ENCODE peak calls at places on chromosomes 12 and 14, in four cellular contexts. P is HepG2, R is K562, G is GM12878. U is an unnamed sample.

GRCh38 chr14:85471156-85471555 is 58.8 kb upstream of the FLRT2 start:
- DNase-seq in P (no peak), G (no peak), R (no peak), U (no peak)

GRCh38 chr12:6891637-6892036 is 13.0 kb upstream of the LRRC23 start:
- DNase-seq in R (no peak), P (no peak), G (no peak), U (no peak)

GRCh38 chr12:69936214-69936731 is 111.2 kb downstream of the MYRFL start:
- DNase-seq in G (no peak), P (no peak), R (no peak), U (peak)

GRCh38 chr14:76930549-76930948 is 98.0 kb downstream of the IRF2BPL start:
- DNase-seq in G (no peak), R (no peak), P (no peak), U (no peak)

GRCh38 chr14:23068792-23069412 is 11.6 kb upstream of the CDH24 start:
- DNase-seq in G (peak), R (peak), P (peak), U (peak)

GRCh38 chr12:124617615-124618014 is 50.2 kb upstream of the NCOR2 start:
- DNase-seq in P (no peak), G (no peak), R (peak), U (no peak)

GRCh38 chr12:49636574-49636973 is 13.2 kb downstream of the PRPF40B start:
- DNase-seq in R (no peak), G (no peak), P (no peak), U (no peak)

GRCh38 chr12:66550626-66551025 is 128.2 kb downstream of the GRIP1 start:
- DNase-seq in G (no peak), P (no peak), R (no peak), U (no peak)

GRCh38 chr14:75428230-75429104 is 645 bp downstream of the JDP2 start:
- DNase-seq in R (peak), G (no peak), P (no peak), U (peak)

GRCh38 chr14:22535126-22535525 is 53.9 kb downstream of the DAD1 start:
- DNase-seq in R (no peak), G (no peak), P (no peak), U (no peak)

GRCh38 chr12:50537538-50537919 is 32.7 kb downstream of the DIP2B start:
- DNase-seq in P (no peak), R (no peak), G (no peak), U (no peak)

GRCh38 chr14:50714452-50715073 is 46.5 kb upstream of the SAV1 start:
- DNase-seq in G (no peak), P (peak), R (peak), U (no peak)

GRCh38 chr12:1206118-1206734 is 215.2 kb downstream of the ERC1 start:
- DNase-seq in P (no peak), G (no peak), R (no peak), U (no peak)
- TF ChIP-seq ATF2 in P (no peak), G (no peak), R (no peak), U (no peak)

GRCh38 chr12:47820631-47821345 is 1.1 kb upstream of the HDAC7 start:
- DNase-seq in P (peak), R (no peak), G (no peak), U (peak)
- TF ChIP-seq ESRRA in P (no peak), R (no peak), G (no peak), U (no peak)

DNA sequence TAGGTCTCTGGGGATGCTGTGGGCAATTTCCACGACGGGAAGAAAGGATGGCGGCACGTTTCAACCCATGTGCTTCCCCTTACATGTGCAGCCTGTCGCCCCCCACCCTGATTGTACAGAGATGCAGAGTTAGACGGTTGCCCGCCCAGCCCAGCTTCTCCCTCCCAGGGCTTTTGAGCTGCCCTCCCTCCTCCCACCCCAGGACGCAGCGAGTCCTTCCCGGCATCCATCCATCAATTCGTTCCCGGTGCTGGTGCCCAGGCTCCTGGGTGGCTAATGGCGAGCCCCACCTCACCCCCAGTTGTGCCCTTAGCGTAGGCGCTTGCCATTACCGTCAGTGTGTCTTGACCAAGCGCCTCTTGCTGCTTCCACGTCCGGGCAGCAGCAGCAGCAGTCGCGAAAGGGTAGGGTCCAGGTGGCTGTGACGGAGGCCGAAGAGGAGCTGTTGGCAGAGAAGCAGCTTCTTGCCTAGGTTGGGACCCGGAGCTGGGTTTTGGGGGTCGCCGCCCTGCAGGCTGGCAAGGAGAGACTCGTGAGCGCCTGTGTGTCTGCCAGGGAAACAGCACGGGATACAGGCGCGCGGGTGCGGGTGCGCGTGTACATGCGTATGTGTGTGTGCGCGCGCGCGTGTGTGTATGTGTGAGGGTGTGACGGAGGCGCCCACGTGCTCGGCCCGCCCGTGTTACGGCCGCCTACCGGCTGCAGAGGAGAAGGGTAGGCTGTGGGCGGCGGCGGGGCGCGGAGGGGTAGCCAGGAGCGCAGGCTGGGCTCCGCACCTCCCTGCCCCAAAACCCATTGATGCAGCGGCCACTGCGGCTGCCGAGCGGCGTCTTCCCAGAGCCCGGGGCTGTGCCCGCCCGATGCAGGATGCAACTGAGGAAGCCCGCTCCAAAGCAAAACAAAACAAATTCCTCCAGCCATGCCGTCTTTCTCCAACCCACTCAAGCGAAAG is at the start of gene SLC6A15:
- DNase-seq in G (no peak), P (no peak), R (no peak), U (peak)
- TF ChIP-seq ATF2 in G (no peak), P (no peak), R (no peak), U (no peak)

DNA sequence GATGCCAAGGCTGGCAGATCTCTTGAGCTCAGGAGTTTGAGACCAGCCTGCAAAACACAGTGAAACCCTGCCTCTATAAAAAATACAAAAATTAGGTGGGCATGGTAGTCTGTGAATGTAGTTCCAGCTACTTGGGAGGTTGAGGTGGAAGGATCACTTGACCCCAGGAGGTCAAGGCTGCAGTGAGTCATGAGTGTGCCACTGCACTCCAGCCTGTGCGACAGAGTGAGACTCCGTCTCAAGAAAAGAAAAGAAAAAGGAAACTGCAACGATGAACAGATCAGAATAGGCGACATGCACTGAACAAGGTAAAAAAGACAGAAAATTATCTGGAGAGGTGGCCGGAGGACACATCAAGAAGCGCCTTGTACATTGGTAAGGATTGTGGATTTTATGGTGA is 273.7 kb upstream of the AMIGO2 start:
- DNase-seq in P (no peak), G (no peak), R (no peak), U (no peak)
- TF ChIP-seq ESRRA in P (no peak), G (no peak), R (no peak), U (no peak)

GRCh38 chr14:66237701-66238100 is 248.5 kb upstream of the CCDC196 start:
- DNase-seq in R (no peak), P (no peak), G (no peak), U (no peak)

GRCh38 chr14:66234411-66234810 is 251.8 kb upstream of the CCDC196 start:
- DNase-seq in P (no peak), G (no peak), R (no peak), U (no peak)

GRCh38 chr14:66244834-66245233 is 241.3 kb upstream of the CCDC196 start:
- DNase-seq in R (no peak), P (no peak), G (no peak), U (no peak)

GRCh38 chr14:66238969-66239368 is 247.2 kb upstream of the CCDC196 start:
- DNase-seq in R (no peak), P (no peak), G (no peak), U (no peak)

DNA sequence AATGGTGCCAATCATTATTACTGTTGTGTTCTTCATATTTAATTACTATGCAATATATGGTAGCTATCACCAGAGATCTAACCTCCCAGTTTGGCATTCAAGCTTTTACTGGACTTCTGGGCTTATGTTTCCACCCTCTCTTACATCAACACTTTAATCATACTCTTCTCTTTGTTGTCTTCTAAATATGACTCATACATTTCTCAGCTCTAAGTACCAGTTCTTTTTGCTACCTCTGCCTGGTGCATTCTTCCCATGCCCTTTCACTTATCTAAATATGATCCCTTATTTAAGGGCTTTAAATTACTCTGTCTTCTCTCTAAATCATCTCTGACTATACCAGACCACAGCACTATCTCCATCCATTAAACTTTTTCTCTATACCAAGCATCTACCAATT is 246.1 kb upstream of the CCDC196 start:
- DNase-seq in P (no peak), G (no peak), R (no peak), U (no peak)
- TF ChIP-seq ATF2 in P (no peak), G (no peak), R (no peak), U (no peak)